ENCODE peak calls at places on chromosomes 13 and 19, in six cellular contexts. W is heart left ventricle, H is suprapubic skin, C is endodermal cell, J is heart right ventricle, L is mesendoderm. F is an unnamed sample.

GRCh38 chr13:84433024-84433423 is 550.8 kb upstream of the SLITRK1 start:
- DNase-seq in J (no peak), W (no peak), L (no peak), H (no peak), C (no peak), F (no peak)

GRCh38 chr13:36883829-36884228 is 36.2 kb downstream of the SMAD9 start:
- DNase-seq in C (no peak), H (no peak), L (no peak), J (no peak), W (no peak), F (no peak)

GRCh38 chr13:70390968-70391367 is 282.7 kb upstream of the KLHL1 start:
- DNase-seq in C (no peak), W (no peak), J (no peak), H (no peak), L (no peak), F (no peak)

GRCh38 chr13:29702912-29703351 is 107.4 kb upstream of the SLC7A1 start:
- DNase-seq in W (peak; percentile 56), L (peak; percentile 87), J (peak; percentile 39), C (peak; percentile 79), H (no peak), F (no peak)

GRCh38 chr19:20051841-20052768 is 12.8 kb upstream of the ZNF682 start:
- DNase-seq in L (peak; percentile 100), J (peak; percentile 95), H (peak; percentile 96), C (peak; percentile 99), W (peak; percentile 97), F (peak; percentile 43)

GRCh38 chr13:50779443-50780200 is 63.9 kb downstream of the DLEU7 start:
- DNase-seq in W (no peak), J (no peak), H (no peak), L (peak; percentile 89), C (peak; percentile 77), F (no peak)

GRCh38 chr13:81738364-81738763 is 1397.4 kb upstream of the SPRY2 start:
- DNase-seq in C (no peak), H (no peak), L (no peak), J (no peak), W (no peak), F (no peak)

GRCh38 chr13:30713133-30713532 is 22.2 kb upstream of the ALOX5AP start:
- DNase-seq in L (no peak), H (no peak), C (peak; percentile 6), W (peak; percentile 57), J (no peak), F (no peak)

GRCh38 chr13:78978381-78978998 is 319.5 kb upstream of the OBI1 start:
- DNase-seq in J (peak; percentile 47), W (no peak), L (peak; percentile 60), C (peak; percentile 70), H (no peak), F (peak; percentile 42)

GRCh38 chr13:50131998-50132936 is 117.0 kb downstream of the KCNRG start:
- DNase-seq in H (no peak), J (no peak), L (peak; percentile 63), W (no peak), C (peak; percentile 82), F (peak; percentile 51)

GRCh38 chr13:50274181-50274580 is 258.9 kb downstream of the KCNRG start:
- DNase-seq in J (no peak), W (no peak), H (no peak), C (no peak), L (no peak), F (no peak)

GRCh38 chr13:64817721-64818120 is 2412.4 kb downstream of the PCDH9 start:
- DNase-seq in J (no peak), W (no peak), L (no peak), H (no peak), C (no peak), F (no peak)

DNA sequence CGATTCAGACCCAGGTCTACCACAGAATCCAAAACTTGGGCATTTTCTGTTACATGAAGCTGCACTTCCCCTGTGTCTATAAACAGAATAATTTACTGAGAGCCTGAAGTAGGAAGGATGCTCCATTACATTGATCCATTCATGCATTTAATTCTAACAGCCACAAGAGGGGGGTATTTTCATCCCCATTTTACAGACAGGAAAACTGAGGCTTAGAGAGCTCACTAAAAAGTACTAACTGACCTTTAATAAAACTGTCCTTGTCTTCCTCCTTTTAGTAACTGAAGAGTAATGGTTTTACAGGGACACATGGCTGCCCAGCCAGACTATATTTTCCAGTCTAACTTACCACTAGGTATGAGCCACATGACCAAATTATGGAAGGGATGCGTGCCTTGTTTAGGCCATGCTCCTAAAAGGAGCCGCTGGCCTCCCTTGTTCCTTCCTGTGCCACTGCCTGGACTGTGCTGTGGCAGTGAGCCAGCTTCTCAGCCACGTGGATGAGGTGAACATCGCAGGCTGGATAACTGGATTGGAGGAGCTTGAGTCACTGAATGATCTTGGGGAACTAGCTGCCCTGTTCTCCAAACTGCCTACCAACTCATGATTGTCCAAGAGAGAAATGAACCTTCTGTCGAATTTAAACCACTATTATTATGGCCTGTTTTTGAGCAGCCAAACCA is 108.3 kb downstream of the DOCK9 start:
- DNase-seq in H (no peak), C (no peak), W (peak; percentile 35), J (peak; percentile 41), L (no peak), F (no peak)
- H3K4me1 ChIP-seq in H (no peaks in the 10 kb centered on the region), C (no peaks in the 10 kb centered on the region), W (no peaks in the 10 kb centered on the region), J (peaks cover 5% of the 10 kb centered on the region), L (no peaks in the 10 kb centered on the region), F (no peaks in the 10 kb centered on the region)

GRCh38 chr19:50739841-50740426 is 16.8 kb downstream of the CLEC11A start:
- DNase-seq in H (no peak), C (peak; percentile 74), L (peak; percentile 67), J (no peak), W (no peak), F (no peak)
- H3K4me1 ChIP-seq in H (no peaks in the 10 kb centered on the region), C (no peaks in the 10 kb centered on the region), L (no peaks in the 10 kb centered on the region), J (no peaks in the 10 kb centered on the region), W (no peaks in the 10 kb centered on the region), F (no peaks in the 10 kb centered on the region)

GRCh38 chr19:16615788-16616187 is 12.2 kb downstream of the MED26 start:
- DNase-seq in L (peak; percentile 47), J (no peak), W (no peak), H (no peak), C (peak; percentile 70), F (no peak)

GRCh38 chr19:16612631-16613030 is 15.4 kb downstream of the MED26 start:
- DNase-seq in C (no peak), H (no peak), L (no peak), J (no peak), W (no peak), F (no peak)

GRCh38 chr19:16618248-16618647 is 9.8 kb downstream of the MED26 start:
- DNase-seq in W (no peak), L (no peak), J (no peak), C (no peak), H (no peak), F (no peak)

GRCh38 chr19:16613841-16614240 is 14.2 kb downstream of the MED26 start:
- DNase-seq in W (no peak), L (no peak), J (no peak), H (no peak), C (no peak), F (no peak)

GRCh38 chr19:16614941-16615340 is 13.1 kb downstream of the MED26 start:
- DNase-seq in J (no peak), C (no peak), W (no peak), H (no peak), L (peak; percentile 63), F (no peak)
- H3K4me1 ChIP-seq in J (peaks cover 39% of the 10 kb centered on the region), C (no peaks in the 10 kb centered on the region), W (peaks cover 87% of the 10 kb centered on the region), H (peaks cover 42% of the 10 kb centered on the region), L (peaks cover 6% of the 10 kb centered on the region), F (peaks cover 80% of the 10 kb centered on the region)

DNA sequence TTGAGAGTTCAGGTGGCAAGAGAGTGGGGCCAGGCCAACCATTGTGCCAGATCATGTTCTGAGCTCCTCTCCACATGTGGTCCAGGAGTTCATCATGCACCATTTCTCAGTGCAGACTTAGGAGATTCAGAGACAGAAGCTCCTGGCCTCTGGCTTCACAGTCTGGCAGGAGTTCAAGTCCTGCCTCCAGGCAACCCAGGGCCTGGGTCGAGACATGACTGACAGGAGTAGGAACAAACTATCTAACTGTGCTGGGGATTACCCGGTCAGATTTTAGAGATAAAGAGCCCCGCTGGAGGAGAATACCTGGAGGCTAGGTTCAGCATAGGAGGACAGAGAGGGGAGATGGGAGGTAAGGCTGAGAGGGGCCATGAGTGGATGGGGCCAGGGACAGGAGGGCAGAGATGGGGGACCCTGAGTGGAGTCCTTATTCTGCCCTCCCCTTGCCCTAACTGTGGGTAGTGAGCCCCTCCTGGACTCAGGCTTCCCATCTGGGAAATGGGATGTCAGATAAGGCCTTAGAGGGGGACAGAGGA is 906 bp upstream of the CYP4F11 start:
- DNase-seq in C (no peak), W (no peak), J (no peak), L (no peak), H (no peak), F (no peak)
- H3K4me1 ChIP-seq in C (no peaks in the 10 kb centered on the region), W (peaks cover 6% of the 10 kb centered on the region), J (no peaks in the 10 kb centered on the region), L (no peaks in the 10 kb centered on the region), H (peaks cover 18% of the 10 kb centered on the region), F (no peaks in the 10 kb centered on the region)

F was measured in CD4-positive, alpha-beta memory T cell.